ENCODE peak calls at places on chromosomes 4 and X, in six cellular contexts. K, G, X, J, N and M are unnamed samples.

GRCh38 chr4:186669735-186670134 is 53.9 kb downstream of the FAT1 start:
- DNase-seq in X (no peak), N (no peak), K (no peak), J (no peak), G (no peak), M (no peak)

GRCh38 chrX:49040376-49040955 is 2.7 kb downstream of the TFE3 start:
- DNase-seq in K (no peak), N (no peak), J (no peak), X (no peak), G (no peak), M (no peak)

GRCh38 chr4:47032405-47033106 is 1.2 kb downstream of the GABRB1 start:
- DNase-seq in J (no peak), G (peak), X (peak), N (peak), K (peak), M (no peak)

GRCh38 chrX:9542106-9542764 is 77.4 kb downstream of the TBL1X start:
- DNase-seq in N (no peak), X (no peak), G (no peak), J (no peak), K (no peak), M (no peak)

GRCh38 chr4:149101649-149102048 is 659.4 kb upstream of the NR3C2 start:
- DNase-seq in X (no peak), K (no peak), G (no peak), N (no peak), J (no peak), M (no peak)

GRCh38 chr4:169150806-169151205 is 120.0 kb downstream of the SH3RF1 start:
- DNase-seq in G (no peak), J (no peak), N (no peak), X (no peak), K (no peak), M (no peak)

GRCh38 chr4:184688447-184688846 is 38.9 kb downstream of the PRIMPOL start:
- DNase-seq in N (no peak), X (no peak), K (peak), J (no peak), G (no peak), M (no peak)

GRCh38 chr4:139763668-139764067 is 98.0 kb downstream of the MGST2 start:
- DNase-seq in N (no peak), J (no peak), X (no peak), K (no peak), G (no peak), M (no peak)

GRCh38 chr4:140718240-140718639 is 37.9 kb downstream of the TBC1D9 start:
- DNase-seq in G (no peak), K (no peak), N (no peak), X (no peak), J (no peak), M (no peak)

GRCh38 chr4:151231915-151232595 is 44.9 kb upstream of the PRSS48 start:
- DNase-seq in G (no peak), K (no peak), N (no peak), J (no peak), X (no peak), M (no peak)

GRCh38 chrX:46754450-46755075 is 4.4 kb downstream of the SLC9A7 start:
- DNase-seq in J (no peak), G (no peak), N (no peak), X (no peak), K (no peak), M (no peak)

GRCh38 chrX:149909324-149910177 is 19.8 kb upstream of the HSFX4 start:
- DNase-seq in J (no peak), K (no peak), N (peak), X (no peak), G (no peak), M (no peak)

GRCh38 chr4:121784975-121785374 is 16.1 kb upstream of the EXOSC9 start:
- DNase-seq in K (no peak), G (no peak), N (no peak), J (no peak), X (no peak), M (no peak)

GRCh38 chr4:76904646-76905190 is 6.8 kb upstream of the SOWAHB start:
- DNase-seq in G (no peak), K (no peak), X (no peak), J (no peak), N (no peak), M (no peak)

GRCh38 chrX:154019633-154020499 is at the start of gene IRAK1:
- DNase-seq in N (peak), X (peak), G (peak), K (no peak), J (peak), M (no peak)

GRCh38 chr4:91729851-91730250 is 573.9 kb upstream of the GRID2 start:
- DNase-seq in K (no peak), N (no peak), J (no peak), X (no peak), G (no peak), M (no peak)

GRCh38 chrX:154655346-154655745 is 2.0 kb upstream of the CTAG2 start:
- DNase-seq in G (no peak), K (no peak), J (no peak), X (no peak), N (no peak), M (no peak)

GRCh38 chr4:134024251-134024650 is 177.3 kb downstream of the PABPC4L start:
- DNase-seq in K (no peak), G (no peak), J (no peak), X (no peak), N (no peak), M (no peak)